ENCODE peak calls at places on chromosomes 4 and X, in four cellular contexts. One of them, this sample, is unnamed. For H3K4me1, the result is how much of the 10 kb centered on the place peaks cover.

GRCh38 chr4:189294570-189294969 is 646.1 kb upstream of the FRG1 start:
- DNase-seq in adipocyte: no peak
- DNase-seq in upper lobe of right lung: no peak
- DNase-seq in kidney: no peak
- DNase-seq in this sample: no peak

GRCh38 chr4:118281611-118282442 is 71.0 kb downstream of the PRSS12 start:
- DNase-seq in kidney: peak
- DNase-seq in upper lobe of right lung: no peak
- DNase-seq in adipocyte: peak
- DNase-seq in this sample: peak

GRCh38 chr4:48779095-48779997 is 733 bp downstream of the FRYL start:
- DNase-seq in upper lobe of right lung: peak
- DNase-seq in adipocyte: peak
- DNase-seq in kidney: peak
- DNase-seq in this sample: peak

GRCh38 chrX:133544105-133544504 is 128.8 kb upstream of the GPC4 start:
- DNase-seq in adipocyte: peak
- DNase-seq in kidney: no peak
- DNase-seq in upper lobe of right lung: no peak
- DNase-seq in this sample: no peak

GRCh38 chrX:10326578-10326977 is 169.8 kb downstream of the CLCN4 start:
- DNase-seq in adipocyte: peak
- DNase-seq in upper lobe of right lung: no peak
- DNase-seq in kidney: no peak
- DNase-seq in this sample: no peak

GRCh38 chr4:181770971-181771370 is 472.2 kb upstream of the TENM3 start:
- DNase-seq in upper lobe of right lung: no peak
- DNase-seq in adipocyte: no peak
- DNase-seq in kidney: no peak
- DNase-seq in this sample: no peak

GRCh38 chrX:111511477-111511876 is at the start of gene SERTM2:
- DNase-seq in kidney: no peak
- DNase-seq in adipocyte: no peak
- DNase-seq in upper lobe of right lung: no peak
- DNase-seq in this sample: no peak

GRCh38 chr4:141058739-141059507 is 74.3 kb downstream of the RNF150 start:
- DNase-seq in upper lobe of right lung: no peak
- DNase-seq in adipocyte: peak
- DNase-seq in kidney: no peak
- DNase-seq in this sample: no peak

GRCh38 chr4:141706445-141706844 is 70.1 kb downstream of the IL15 start:
- DNase-seq in adipocyte: no peak
- DNase-seq in upper lobe of right lung: no peak
- DNase-seq in kidney: no peak
- DNase-seq in this sample: no peak

GRCh38 chr4:156778606-156779005 is 193.0 kb downstream of the PDGFC start:
- DNase-seq in adipocyte: peak
- DNase-seq in upper lobe of right lung: no peak
- DNase-seq in kidney: no peak
- DNase-seq in this sample: no peak

GRCh38 chr4:183504930-183505555 is at the start of gene ING2:
- DNase-seq in adipocyte: peak
- DNase-seq in kidney: peak
- DNase-seq in upper lobe of right lung: no peak
- DNase-seq in this sample: no peak

GRCh38 chr4:149031399-149031798 is 589.2 kb upstream of the NR3C2 start:
- DNase-seq in adipocyte: peak
- DNase-seq in kidney: no peak
- DNase-seq in upper lobe of right lung: no peak
- DNase-seq in this sample: no peak

GRCh38 chr4:85489273-85489672 is 14.3 kb downstream of the ARHGAP24 start:
- DNase-seq in upper lobe of right lung: no peak
- DNase-seq in kidney: no peak
- DNase-seq in adipocyte: peak
- DNase-seq in this sample: no peak

GRCh38 chrX:82230013-82230412 is 1028.1 kb downstream of the SH3BGRL start:
- DNase-seq in upper lobe of right lung: no peak
- DNase-seq in kidney: no peak
- DNase-seq in adipocyte: no peak
- DNase-seq in this sample: no peak

GRCh38 chr4:1381944-1382541 is 24.2 kb downstream of the NKX1-1 start:
- DNase-seq in kidney: peak
- DNase-seq in adipocyte: no peak
- DNase-seq in upper lobe of right lung: peak
- DNase-seq in this sample: peak

GRCh38 chr4:3703677-3704521 is 62.3 kb upstream of the ADRA2C start:
- DNase-seq in upper lobe of right lung: peak
- DNase-seq in kidney: peak
- DNase-seq in adipocyte: no peak
- DNase-seq in this sample: peak

GRCh38 chrX:129545408-129545807 is 5.3 kb downstream of the OCRL start:
- DNase-seq in upper lobe of right lung: no peak
- DNase-seq in kidney: no peak
- DNase-seq in adipocyte: no peak
- DNase-seq in this sample: no peak

GRCh38 chrX:8179653-8180052 is 8.6 kb upstream of the VCX2 start:
- DNase-seq in upper lobe of right lung: no peak
- DNase-seq in adipocyte: no peak
- DNase-seq in kidney: no peak
- DNase-seq in this sample: no peak

GRCh38 chr4:34323549-34324325 is 1920.6 kb downstream of the ARAP2 start:
- DNase-seq in adipocyte: peak
- DNase-seq in kidney: no peak
- DNase-seq in upper lobe of right lung: no peak
- DNase-seq in this sample: no peak

GRCh38 chr4:128707864-128708263 is 101.6 kb upstream of the JADE1 start:
- DNase-seq in kidney: no peak
- DNase-seq in upper lobe of right lung: no peak
- DNase-seq in adipocyte: peak
- DNase-seq in this sample: no peak

GRCh38 chr4:66091801-66092200 is 421.5 kb upstream of the EPHA5 start:
- DNase-seq in adipocyte: peak
- DNase-seq in upper lobe of right lung: no peak
- DNase-seq in kidney: no peak
- DNase-seq in this sample: no peak

GRCh38 chr4:120693817-120694216 is 228.7 kb downstream of the PRDM5 start:
- DNase-seq in adipocyte: no peak
- DNase-seq in upper lobe of right lung: no peak
- DNase-seq in kidney: no peak
- DNase-seq in this sample: no peak
- H3K4me1 ChIP-seq in adipocyte: half or more
- H3K4me1 ChIP-seq in upper lobe of right lung: under half
- H3K4me1 ChIP-seq in kidney: under half
- H3K4me1 ChIP-seq in this sample: under half

DNA sequence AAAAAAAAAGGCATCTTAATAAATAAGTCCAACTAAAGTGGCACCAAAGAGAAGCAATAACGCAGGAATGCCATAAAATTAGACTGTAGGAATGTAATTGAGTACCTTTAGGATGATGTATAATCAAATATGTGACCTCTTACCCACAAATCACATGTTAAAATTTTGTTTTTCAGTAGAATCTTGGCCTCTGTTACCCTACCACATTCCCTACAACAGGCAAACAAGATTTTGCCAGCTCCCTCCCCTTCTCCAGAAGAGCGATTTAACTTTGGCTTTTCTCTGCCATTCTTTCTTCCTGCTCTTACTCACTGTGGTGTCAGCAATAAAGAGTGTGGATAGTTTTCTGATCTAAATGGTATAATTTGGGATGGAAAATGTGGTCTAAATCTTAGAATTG is 57.2 kb downstream of the TRIM2 start:
- DNase-seq in upper lobe of right lung: no peak
- DNase-seq in kidney: no peak
- DNase-seq in adipocyte: no peak
- DNase-seq in this sample: no peak
- H3K4me1 ChIP-seq in upper lobe of right lung: under half
- H3K4me1 ChIP-seq in kidney: under half
- H3K4me1 ChIP-seq in adipocyte: under half
- H3K4me1 ChIP-seq in this sample: under half

DNA sequence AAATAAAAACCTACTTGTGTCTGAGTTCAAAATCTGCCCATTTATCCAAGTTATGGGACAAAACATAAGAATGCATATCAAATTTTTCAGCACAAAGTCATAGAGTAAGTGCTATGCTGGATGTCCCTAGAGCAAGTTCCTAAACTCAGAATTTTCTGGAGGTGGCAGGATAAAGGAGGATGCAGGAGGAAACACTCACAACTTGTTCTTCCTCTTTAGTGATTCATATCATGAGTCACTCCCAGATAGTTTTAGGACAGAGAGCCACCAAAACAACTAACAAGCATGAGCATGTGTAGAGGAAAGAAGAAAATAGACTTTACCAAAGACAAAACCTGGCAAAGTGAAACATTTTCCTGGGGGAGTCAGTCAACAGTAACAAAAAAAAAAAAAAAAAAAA is 302.7 kb downstream of the KCTD8 start:
- DNase-seq in adipocyte: peak
- DNase-seq in upper lobe of right lung: no peak
- DNase-seq in kidney: no peak
- DNase-seq in this sample: no peak
- H3K4me1 ChIP-seq in adipocyte: under half
- H3K4me1 ChIP-seq in upper lobe of right lung: under half
- H3K4me1 ChIP-seq in kidney: under half
- H3K4me1 ChIP-seq in this sample: under half

DNA sequence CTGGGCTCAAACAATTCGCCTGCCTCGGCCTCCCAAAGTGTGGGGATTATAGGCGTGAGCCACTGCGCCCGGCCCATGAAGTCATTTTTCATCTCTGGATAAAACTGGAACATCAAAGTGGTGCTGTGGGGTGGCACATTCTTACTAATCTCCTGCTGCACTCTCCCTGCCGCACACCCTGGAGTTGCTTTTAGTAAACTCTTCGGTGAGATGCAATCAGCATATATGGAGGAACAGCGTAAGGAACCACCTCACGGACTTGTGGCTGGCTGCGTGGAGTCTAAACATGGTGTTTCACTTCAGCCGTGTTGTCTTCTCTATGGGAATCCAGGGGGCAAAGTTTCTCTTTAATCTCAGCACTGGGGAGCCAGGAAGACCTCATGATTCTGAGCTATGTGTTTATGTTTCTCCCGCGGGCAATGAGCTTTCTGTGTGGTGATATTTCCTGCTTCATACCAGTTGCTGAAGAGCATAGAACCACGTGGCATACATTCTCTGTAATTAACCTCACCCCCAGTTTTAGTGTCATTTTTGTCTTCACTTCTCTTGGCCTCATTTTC is 2.1 kb upstream of the RHOH start:
- DNase-seq in adipocyte: peak
- DNase-seq in kidney: no peak
- DNase-seq in upper lobe of right lung: no peak
- DNase-seq in this sample: no peak
- H3K4me1 ChIP-seq in adipocyte: under half
- H3K4me1 ChIP-seq in kidney: under half
- H3K4me1 ChIP-seq in upper lobe of right lung: under half
- H3K4me1 ChIP-seq in this sample: under half

DNA sequence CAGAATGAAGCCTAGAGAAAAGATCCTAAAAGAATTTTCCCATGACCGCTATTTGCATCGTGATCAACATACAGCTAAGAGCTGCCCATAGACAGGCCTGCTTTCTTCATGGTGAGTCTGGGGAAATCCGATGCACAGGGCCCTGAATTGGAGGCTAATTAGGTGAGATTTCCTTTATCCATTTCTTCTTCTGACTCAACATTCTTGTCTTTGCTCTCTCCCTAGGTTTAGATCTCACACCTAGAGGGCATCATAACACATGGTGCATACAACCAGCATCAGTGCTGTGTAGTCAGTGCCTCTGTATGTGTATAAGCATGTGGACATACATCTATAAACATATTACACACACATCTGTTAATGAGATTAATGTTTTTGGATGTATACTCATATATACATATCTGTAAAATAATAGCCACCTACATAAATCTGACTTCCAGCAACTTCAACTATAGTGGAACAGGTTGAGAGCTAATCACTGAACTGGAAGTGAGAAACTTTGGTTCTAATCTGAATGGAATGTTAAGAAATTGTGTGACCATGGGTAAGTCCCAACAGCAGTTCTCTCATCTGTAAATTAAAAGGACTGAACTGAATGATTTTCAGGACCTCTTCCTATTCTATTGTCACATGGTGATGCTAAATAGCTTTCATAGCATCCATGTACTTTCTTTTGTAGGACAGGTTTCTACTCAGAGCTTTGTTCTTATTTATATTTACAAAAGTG is 17.5 kb downstream of the GATB start:
- DNase-seq in adipocyte: no peak
- DNase-seq in kidney: no peak
- DNase-seq in upper lobe of right lung: no peak
- DNase-seq in this sample: no peak
- H3K4me1 ChIP-seq in adipocyte: under half
- H3K4me1 ChIP-seq in kidney: under half
- H3K4me1 ChIP-seq in upper lobe of right lung: under half
- H3K4me1 ChIP-seq in this sample: under half

DNA sequence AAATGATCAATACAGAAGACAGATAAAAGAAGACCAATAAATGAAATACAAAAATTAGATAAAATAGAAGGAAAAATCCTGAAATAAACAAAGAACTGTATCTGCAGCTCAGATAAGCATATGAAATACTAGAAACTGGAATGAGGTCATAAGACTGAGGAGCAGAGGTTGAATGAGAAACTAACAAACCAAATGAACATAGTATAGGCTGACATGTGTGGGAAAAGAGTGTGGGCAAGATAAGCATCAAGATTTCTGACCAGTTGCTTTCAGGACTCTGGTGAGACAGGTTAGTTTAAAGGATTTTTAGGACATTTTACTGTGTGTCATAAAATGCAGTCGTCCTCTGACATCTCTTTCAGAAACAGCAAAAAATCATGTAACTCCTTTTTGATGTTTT is 2073.2 kb upstream of the TENM3 start:
- DNase-seq in upper lobe of right lung: no peak
- DNase-seq in kidney: no peak
- DNase-seq in adipocyte: no peak
- DNase-seq in this sample: no peak
- H3K4me1 ChIP-seq in upper lobe of right lung: under half
- H3K4me1 ChIP-seq in kidney: under half
- H3K4me1 ChIP-seq in adipocyte: under half
- H3K4me1 ChIP-seq in this sample: under half

DNA sequence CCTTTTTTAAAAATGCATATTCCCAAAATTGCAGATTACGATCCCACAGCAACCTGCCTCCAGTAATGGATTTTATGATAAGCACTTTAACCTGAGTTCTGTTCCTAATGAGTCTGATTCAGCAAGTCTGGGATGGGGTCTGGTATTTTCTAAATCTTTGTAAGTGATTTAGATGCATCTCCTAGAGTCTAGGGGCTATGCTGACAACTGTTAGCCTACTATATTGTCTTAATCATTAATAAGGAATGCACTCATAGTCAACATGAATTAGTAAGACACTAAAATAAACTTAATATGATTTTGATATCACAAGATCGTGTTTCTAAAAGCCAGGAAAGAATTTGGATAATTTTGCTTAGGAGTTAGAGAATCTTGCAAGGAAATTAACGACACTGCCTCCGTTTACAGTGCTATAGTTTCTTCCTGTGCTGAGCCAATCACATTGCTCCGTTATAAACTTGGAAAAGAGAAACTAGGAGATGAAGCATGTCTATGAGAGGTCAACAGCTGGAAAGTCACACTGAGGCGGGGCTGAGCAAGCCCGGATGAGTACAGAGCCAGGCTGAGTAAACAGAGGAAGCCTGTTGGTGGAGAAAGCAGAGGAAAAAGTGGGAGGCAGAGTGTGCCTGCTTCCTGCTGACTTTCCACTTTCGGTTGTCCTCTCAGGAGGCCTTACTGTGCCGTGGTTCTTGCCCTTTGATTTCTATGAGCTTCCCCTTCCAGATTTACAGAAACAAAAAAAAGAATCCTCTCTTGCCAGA is 5.4 kb downstream of the SCARB2 start:
- DNase-seq in adipocyte: peak
- DNase-seq in upper lobe of right lung: peak
- DNase-seq in kidney: peak
- DNase-seq in this sample: peak
- H3K4me1 ChIP-seq in adipocyte: half or more
- H3K4me1 ChIP-seq in upper lobe of right lung: half or more
- H3K4me1 ChIP-seq in kidney: under half
- H3K4me1 ChIP-seq in this sample: half or more